ENCODE peak calls at places on chromosomes 4 and X, in five cellular contexts. O, B, E, X and D are unnamed samples.

GRCh38 chrX:48616575-48616974 is 19.3 kb downstream of the WDR13 start:
- DNase-seq in O (no peak), B (peak), E (no peak), X (no peak), D (no peak)

GRCh38 chr4:786074-786741 is 39.7 kb downstream of the CPLX1 start:
- DNase-seq in O (no peak), B (no peak), E (no peak), X (no peak), D (no peak)

GRCh38 chr4:56026596-56026995 is 77.9 kb downstream of the CEP135 start:
- DNase-seq in O (no peak), B (no peak), E (no peak), X (no peak), D (no peak)

GRCh38 chr4:120709986-120710385 is 212.5 kb downstream of the PRDM5 start:
- DNase-seq in O (no peak), B (no peak), E (no peak), X (peak), D (no peak)

GRCh38 chr4:29553842-29554241 is 1166.3 kb upstream of the PCDH7 start:
- DNase-seq in O (no peak), B (no peak), E (no peak), X (no peak), D (no peak)

GRCh38 chr4:74654230-74654681 is 140.1 kb downstream of the BTC start:
- DNase-seq in O (no peak), B (no peak), E (no peak), X (no peak), D (no peak)

GRCh38 chrX:152601848-152602616 is 35.7 kb upstream of the GABRQ start:
- DNase-seq in O (no peak), B (peak), E (no peak), X (no peak), D (no peak)

GRCh38 chrX:12890467-12890866 is 16.0 kb upstream of the TLR8 start:
- DNase-seq in O (no peak), B (no peak), E (no peak), X (no peak), D (no peak)

GRCh38 chr4:110071466-110071865 is 126.9 kb downstream of the ELOVL6 start:
- DNase-seq in O (no peak), B (no peak), E (no peak), X (no peak), D (peak)